ENCODE peak calls at places on chromosomes 3 and 15, in seven cellular contexts. Q is fibroblast of lung, K is psoas muscle, J is RWPE2, N is transverse colon, A is heart left ventricle, R is left lung. Y is an unnamed sample.

GRCh38 chr3:31934018-31934417 is 47.0 kb downstream of the OSBPL10 start:
- DNase-seq in N (no peak), J (no peak), K (no peak), A (no peak), Q (peak), R (no peak), Y (no peak)

GRCh38 chr3:104952587-104952986 is 414.1 kb upstream of the ALCAM start:
- DNase-seq in J (peak), A (no peak), N (no peak), Q (peak), R (peak), K (no peak), Y (no peak)

GRCh38 chr3:68931406-68932149 is 769 bp downstream of the TAFA4 start:
- DNase-seq in J (no peak), Q (no peak), A (no peak), R (no peak), K (no peak), N (no peak), Y (no peak)

GRCh38 chr15:59166156-59166555 is 40.5 kb upstream of the LDHAL6B start:
- DNase-seq in K (no peak), R (no peak), N (no peak), J (no peak), A (no peak), Q (no peak), Y (no peak)

GRCh38 chr3:122944671-122945151 is 82.9 kb downstream of the SEMA5B start:
- DNase-seq in Q (peak), A (no peak), J (no peak), R (no peak), N (no peak), K (no peak), Y (no peak)

GRCh38 chr3:7309707-7310106 is 448.8 kb downstream of the GRM7 start:
- DNase-seq in K (peak), N (peak), Q (peak), A (peak), R (peak), J (no peak), Y (no peak)

GRCh38 chr3:25103391-25103790 is 324.7 kb upstream of the RARB start:
- DNase-seq in J (no peak), R (no peak), N (no peak), Q (no peak), K (no peak), A (no peak), Y (no peak)

GRCh38 chr3:10145685-10146084 is 4.1 kb downstream of the VHL start:
- DNase-seq in K (no peak), A (no peak), R (no peak), J (no peak), N (no peak), Q (no peak), Y (no peak)

GRCh38 chr3:105195260-105195659 is 171.4 kb upstream of the ALCAM start:
- DNase-seq in N (no peak), R (no peak), J (no peak), K (no peak), A (no peak), Q (peak), Y (no peak)

GRCh38 chr3:73610493-73610892 is 14.2 kb downstream of the PDZRN3 start:
- DNase-seq in A (no peak), N (no peak), Q (no peak), J (no peak), R (no peak), K (no peak), Y (no peak)

GRCh38 chr3:27657404-27657803 is 64.7 kb downstream of the EOMES start:
- DNase-seq in R (no peak), N (no peak), J (no peak), A (no peak), K (no peak), Q (peak), Y (no peak)

GRCh38 chr15:31453558-31454318 is 127.1 kb downstream of the KLF13 start:
- DNase-seq in A (peak), J (peak), N (peak), R (no peak), K (no peak), Q (no peak), Y (peak)

GRCh38 chr3:194330579-194330978 is 20.5 kb downstream of the CPN2 start:
- DNase-seq in K (no peak), J (peak), N (no peak), R (no peak), A (peak), Q (peak), Y (no peak)

GRCh38 chr15:28260722-28261121 is 61.3 kb downstream of the HERC2 start:
- DNase-seq in J (no peak), A (peak), R (no peak), Q (no peak), N (no peak), K (peak), Y (no peak)

GRCh38 chr15:89494941-89495637 is 1.3 kb downstream of the RHCG start:
- DNase-seq in N (peak), K (no peak), Q (no peak), J (peak), A (no peak), R (no peak), Y (no peak)

GRCh38 chr3:47534021-47534454 is 20.5 kb upstream of the ELP6 start:
- DNase-seq in N (no peak), Q (no peak), A (no peak), J (no peak), K (no peak), R (no peak), Y (no peak)

GRCh38 chr3:121072128-121072527 is 164.1 kb downstream of the STXBP5L start:
- DNase-seq in R (no peak), K (no peak), A (no peak), N (no peak), Q (no peak), J (no peak), Y (no peak)

GRCh38 chr3:152910211-152910610 is 75.3 kb downstream of the P2RY1 start:
- DNase-seq in Q (no peak), A (no peak), K (no peak), R (no peak), J (no peak), N (no peak), Y (no peak)

GRCh38 chr3:51379301-51379700 is 5.8 kb upstream of the MANF start:
- DNase-seq in Q (no peak), J (peak), R (no peak), N (no peak), K (no peak), A (no peak), Y (no peak)

GRCh38 chr3:125120370-125121122 is 64.7 kb upstream of the HEG1 start:
- DNase-seq in R (no peak), N (no peak), J (no peak), Q (peak), K (no peak), A (no peak), Y (no peak)

GRCh38 chr3:127394031-127394430 is 106.2 kb upstream of the PRR20G start:
- DNase-seq in J (no peak), K (no peak), N (no peak), Q (no peak), A (no peak), R (no peak), Y (peak)

GRCh38 chr3:125054436-125055164 is 1.2 kb downstream of the HEG1 start:
- DNase-seq in R (no peak), N (no peak), Q (peak), A (peak), J (no peak), K (no peak), Y (no peak)

GRCh38 chr3:142941373-142942123 is 21.9 kb downstream of the PAQR9 start:
- DNase-seq in Q (no peak), R (no peak), N (no peak), K (no peak), J (no peak), A (no peak), Y (no peak)

GRCh38 chr3:113274959-113275556 is 63.7 kb downstream of the BOC start:
- DNase-seq in R (no peak), K (no peak), N (no peak), A (no peak), Q (no peak), J (no peak), Y (no peak)

GRCh38 chr15:57054351-57054750 is 135.9 kb downstream of the TCF12 start:
- DNase-seq in R (no peak), N (no peak), Q (no peak), J (no peak), K (no peak), A (no peak), Y (no peak)

GRCh38 chr3:31064021-31064420 is 169.6 kb upstream of the GADL1 start:
- DNase-seq in Q (peak), N (no peak), J (no peak), A (no peak), K (no peak), R (no peak), Y (no peak)

GRCh38 chr3:144687862-144688261 is 716.2 kb downstream of the DIPK2A start:
- DNase-seq in J (no peak), A (no peak), N (no peak), K (no peak), Q (no peak), R (no peak), Y (no peak)

GRCh38 chr15:88090406-88091085 is 166.0 kb downstream of the NTRK3 start:
- DNase-seq in N (no peak), R (no peak), A (no peak), Q (no peak), K (no peak), J (no peak), Y (no peak)

GRCh38 chr3:33071181-33071580 is 25.8 kb downstream of the GLB1 start:
- DNase-seq in R (no peak), Q (no peak), J (no peak), K (no peak), A (no peak), N (no peak), Y (no peak)

GRCh38 chr15:76976572-76977270 is 18.2 kb upstream of the PSTPIP1 start:
- DNase-seq in N (no peak), K (no peak), A (no peak), Q (no peak), R (no peak), J (no peak), Y (no peak)

GRCh38 chr3:49001155-49001554 is 6.0 kb upstream of the WDR6 start:
- DNase-seq in R (no peak), A (no peak), J (no peak), K (no peak), Q (no peak), N (no peak), Y (no peak)

GRCh38 chr15:61318276-61318675 is 89.2 kb upstream of the RORA start:
- DNase-seq in K (no peak), R (no peak), Q (no peak), N (no peak), J (no peak), A (no peak), Y (no peak)

GRCh38 chr15:33022629-33023028 is 171.9 kb downstream of the FMN1 start:
- DNase-seq in J (peak), R (peak), A (peak), K (peak), Q (peak), N (peak), Y (peak)

GRCh38 chr3:72960812-72961518 is 35.6 kb upstream of the PPP4R2 start:
- DNase-seq in J (no peak), N (peak), Q (peak), A (peak), K (no peak), R (peak), Y (no peak)

GRCh38 chr3:107068980-107069379 is 308.3 kb upstream of the CCDC54 start:
- DNase-seq in J (no peak), Q (peak), A (peak), N (no peak), K (no peak), R (no peak), Y (no peak)
- H3K4me3 ChIP-seq in J (no peak), Q (no peak), A (no peak), N (no peak), K (no peak), R (no peak), Y (no peak)

GRCh38 chr15:38769492-38769891 is 204.9 kb upstream of the RASGRP1 start:
- DNase-seq in R (no peak), Q (no peak), J (no peak), N (no peak), K (no peak), A (no peak), Y (no peak)

GRCh38 chr15:38768970-38769369 is 204.4 kb upstream of the RASGRP1 start:
- DNase-seq in A (no peak), K (peak), N (no peak), Q (peak), J (no peak), R (no peak), Y (no peak)
- TF ChIP-seq CTCF in A (no peak), K (no peak), N (no peak), Q (peak), J (peak), R (no peak), Y (peak)

GRCh38 chr3:155024006-155024638 is 56.0 kb upstream of the MME start:
- DNase-seq in K (no peak), R (no peak), N (no peak), Q (peak), J (no peak), A (no peak), Y (no peak)
- H3K27ac ChIP-seq in K (no peak), R (no peak), N (no peak), Q (no peak), J (no peak), A (no peak), Y (no peak)

DNA sequence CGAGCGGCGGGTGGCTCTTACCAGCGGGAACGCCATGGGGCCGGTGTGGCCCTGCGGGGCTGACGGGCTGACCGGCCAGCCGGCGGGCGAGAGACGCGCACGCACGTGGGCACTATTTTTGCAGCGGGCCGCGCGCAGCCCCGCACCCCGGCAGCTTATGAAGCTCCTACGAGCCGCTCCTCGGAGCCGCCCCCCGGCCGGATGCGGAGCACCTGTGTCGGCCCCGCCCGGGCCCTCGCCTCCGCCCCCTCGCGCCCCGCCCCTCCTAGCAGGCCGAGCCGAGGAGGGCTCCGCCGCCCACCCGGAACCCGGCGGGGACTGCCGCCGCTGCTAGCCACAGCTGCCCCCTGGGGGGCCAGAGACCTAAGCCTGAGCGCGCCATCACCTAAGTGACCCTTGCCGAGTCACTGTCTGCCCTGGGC is 683 bp upstream of the CPEB1 start:
- DNase-seq in N (peak), A (no peak), R (no peak), Q (no peak), K (peak), J (no peak), Y (no peak)
- H3K4me3 ChIP-seq in N (peak), A (peak), R (peak), Q (peak), K (peak), J (peak), Y (peak)

GRCh38 chr3:62128028-62128427 is 245.3 kb downstream of the FEZF2 start:
- DNase-seq in A (no peak), R (no peak), J (no peak), K (peak), Q (no peak), N (no peak), Y (no peak)
- TF ChIP-seq CTCF in A (no peak), R (no peak), J (no peak), K (no peak), Q (no peak), N (no peak), Y (no peak)

DNA sequence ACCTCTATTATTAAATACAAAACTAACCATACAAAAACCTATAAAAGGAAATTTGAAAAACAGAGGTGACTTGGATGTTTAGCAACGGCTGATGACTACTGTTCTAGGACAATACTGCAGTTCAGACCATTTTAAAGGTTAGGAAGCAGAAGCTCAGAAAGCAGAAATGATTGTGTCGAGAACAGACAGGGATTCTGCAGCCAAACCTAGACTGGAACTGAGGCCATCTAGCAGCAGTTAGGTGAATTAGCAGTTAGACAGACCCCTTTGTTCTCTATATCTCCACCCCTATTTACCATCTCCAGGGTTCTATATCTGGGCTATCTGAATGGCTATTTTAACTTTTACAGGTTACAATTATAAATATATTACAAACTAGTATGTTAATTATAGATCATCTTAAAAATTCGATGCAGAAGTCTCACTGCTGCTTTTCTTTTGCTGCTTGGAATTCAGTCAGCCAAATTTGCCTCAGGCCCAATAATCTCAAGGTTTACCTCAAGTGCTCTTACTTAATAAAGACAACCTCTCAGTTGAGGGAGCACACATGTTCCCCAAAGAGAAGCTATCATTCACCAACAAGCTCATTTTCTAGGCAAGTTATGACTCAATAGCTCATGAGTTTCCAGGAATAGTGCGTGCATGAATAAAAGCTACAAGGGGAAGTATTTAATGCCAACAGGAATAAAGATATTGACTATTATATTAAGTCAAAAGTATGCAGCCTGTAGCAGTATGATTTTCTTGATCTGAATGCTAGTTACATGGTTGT is 9.3 kb upstream of the IL1RAP start:
- DNase-seq in K (no peak), J (no peak), Q (peak), N (no peak), A (no peak), R (no peak), Y (no peak)
- H3K27ac ChIP-seq in K (no peak), J (no peak), Q (no peak), N (no peak), A (no peak), R (no peak), Y (no peak)

DNA sequence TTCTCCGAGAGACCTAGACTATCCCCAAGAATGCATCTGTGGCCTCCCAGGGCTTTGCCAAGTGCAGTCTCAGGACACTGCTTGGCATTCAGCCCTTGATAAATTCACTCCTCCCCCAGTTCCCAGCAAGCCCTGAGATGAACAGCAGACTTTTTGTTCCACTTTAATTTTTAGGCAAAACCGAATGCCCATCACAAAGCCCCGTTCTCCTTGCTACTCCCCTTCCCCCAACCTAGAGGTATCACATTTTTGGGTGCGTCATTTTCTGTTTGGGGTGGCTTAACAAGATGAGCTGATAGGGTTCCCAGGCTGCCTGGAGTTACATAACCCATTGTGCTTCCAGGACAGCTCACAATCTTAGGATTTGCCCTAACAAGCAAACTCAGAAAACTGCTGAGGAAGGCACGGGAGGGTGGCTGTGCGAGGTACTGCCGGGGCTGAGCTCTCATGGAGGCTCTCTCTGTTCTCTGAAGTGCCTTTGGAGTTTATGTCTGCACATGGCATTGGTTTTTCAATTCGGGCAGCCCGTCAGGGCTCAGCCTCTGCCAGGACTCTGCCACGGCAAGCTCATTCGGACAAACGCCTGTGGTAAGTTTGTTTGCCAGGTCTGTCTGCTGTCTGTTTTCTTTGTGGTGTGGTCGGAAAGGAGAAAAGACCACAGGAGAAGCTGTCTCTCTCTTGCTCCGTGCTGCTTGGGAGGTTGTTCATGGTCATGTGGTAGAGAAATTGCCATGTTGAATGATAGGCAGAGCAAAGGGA is at the start of gene TRAK1:
- DNase-seq in A (peak), R (no peak), N (no peak), J (peak), K (no peak), Q (peak), Y (no peak)
- H3K4me3 ChIP-seq in A (peak), R (no peak), N (no peak), J (peak), K (peak), Q (no peak), Y (peak)

GRCh38 chr3:78070188-78070587 is 1030.3 kb downstream of the ROBO2 start:
- DNase-seq in N (no peak), Q (no peak), R (no peak), A (no peak), K (no peak), J (no peak), Y (no peak)

GRCh38 chr3:78066287-78066686 is 1026.4 kb downstream of the ROBO2 start:
- DNase-seq in A (no peak), Q (no peak), R (no peak), N (no peak), K (no peak), J (no peak), Y (no peak)
- TF ChIP-seq CTCF in A (no peak), Q (no peak), R (no peak), N (no peak), K (no peak), J (no peak), Y (no peak)

GRCh38 chr15:41923424-41923999 is 29.7 kb upstream of the SPTBN5 start:
- DNase-seq in R (no peak), Q (peak), N (no peak), A (no peak), J (no peak), K (no peak), Y (peak)
- H3K27ac ChIP-seq in R (no peak), Q (no peak), N (no peak), A (no peak), J (no peak), K (no peak), Y (no peak)

Y was measured in upper lobe of right lung.